ENCODE peak calls at places on chromosomes 3 and 15, in eight cellular contexts. One of them, this sample, is unnamed.

GRCh38 chr3:193605876-193606275 is 12.9 kb downstream of the OPA1 start:
- DNase-seq in brain microvascular endothelial cell: peak; percentile 69
- DNase-seq in GM13976: peak; percentile 30
- DNase-seq in RWPE2: no peak
- DNase-seq in AG10803: peak; percentile 65
- DNase-seq in WTC11: peak; percentile 62
- DNase-seq in mucosa of descending colon: no peak
- DNase-seq in progenitor cell of endocrine pancreas: no peak
- DNase-seq in this sample: no peak

GRCh38 chr3:29416514-29416913 is 135.6 kb downstream of the RBMS3 start:
- DNase-seq in AG10803: peak; percentile 53
- DNase-seq in WTC11: no peak
- DNase-seq in GM13976: no peak
- DNase-seq in mucosa of descending colon: no peak
- DNase-seq in RWPE2: no peak
- DNase-seq in brain microvascular endothelial cell: no peak
- DNase-seq in progenitor cell of endocrine pancreas: no peak
- DNase-seq in this sample: no peak

GRCh38 chr3:197456271-197457091 is 99.3 kb downstream of the BDH1 start:
- DNase-seq in GM13976: peak; percentile 78
- DNase-seq in WTC11: peak; percentile 82
- DNase-seq in RWPE2: peak; percentile 82
- DNase-seq in AG10803: peak; percentile 94
- DNase-seq in progenitor cell of endocrine pancreas: peak; percentile 57
- DNase-seq in mucosa of descending colon: peak; percentile 91
- DNase-seq in brain microvascular endothelial cell: peak; percentile 92
- DNase-seq in this sample: peak; percentile 42

GRCh38 chr3:63576826-63577225 is 75.6 kb upstream of the SNTN start:
- DNase-seq in brain microvascular endothelial cell: no peak
- DNase-seq in WTC11: no peak
- DNase-seq in AG10803: no peak
- DNase-seq in GM13976: no peak
- DNase-seq in mucosa of descending colon: no peak
- DNase-seq in RWPE2: no peak
- DNase-seq in progenitor cell of endocrine pancreas: no peak
- DNase-seq in this sample: no peak

GRCh38 chr3:98901032-98901464 is 447 bp downstream of the DCBLD2 start:
- DNase-seq in GM13976: peak; percentile 62
- DNase-seq in progenitor cell of endocrine pancreas: peak; percentile 30
- DNase-seq in AG10803: peak; percentile 48
- DNase-seq in mucosa of descending colon: peak; percentile 67
- DNase-seq in WTC11: peak; percentile 70
- DNase-seq in RWPE2: peak; percentile 48
- DNase-seq in brain microvascular endothelial cell: peak; percentile 48
- DNase-seq in this sample: peak; percentile 26

GRCh38 chr15:57401546-57401945 is 25.2 kb downstream of the CGNL1 start:
- DNase-seq in progenitor cell of endocrine pancreas: no peak
- DNase-seq in brain microvascular endothelial cell: no peak
- DNase-seq in GM13976: no peak
- DNase-seq in RWPE2: no peak
- DNase-seq in AG10803: peak; percentile 18
- DNase-seq in mucosa of descending colon: no peak
- DNase-seq in WTC11: no peak
- DNase-seq in this sample: no peak

GRCh38 chr3:148879256-148879655 is 14.2 kb downstream of the CPA3 start:
- DNase-seq in AG10803: no peak
- DNase-seq in RWPE2: no peak
- DNase-seq in WTC11: no peak
- DNase-seq in brain microvascular endothelial cell: no peak
- DNase-seq in GM13976: no peak
- DNase-seq in progenitor cell of endocrine pancreas: no peak
- DNase-seq in mucosa of descending colon: no peak
- DNase-seq in this sample: no peak

GRCh38 chr3:188294823-188295487 is 141.0 kb downstream of the LPP start:
- DNase-seq in AG10803: peak; percentile 96
- DNase-seq in brain microvascular endothelial cell: peak; percentile 93
- DNase-seq in progenitor cell of endocrine pancreas: no peak
- DNase-seq in WTC11: no peak
- DNase-seq in mucosa of descending colon: no peak
- DNase-seq in RWPE2: no peak
- DNase-seq in GM13976: no peak
- DNase-seq in this sample: no peak

GRCh38 chr3:168870892-168871291 is 775.2 kb upstream of the GOLIM4 start:
- DNase-seq in mucosa of descending colon: no peak
- DNase-seq in progenitor cell of endocrine pancreas: no peak
- DNase-seq in GM13976: no peak
- DNase-seq in brain microvascular endothelial cell: no peak
- DNase-seq in WTC11: no peak
- DNase-seq in AG10803: no peak
- DNase-seq in RWPE2: no peak
- DNase-seq in this sample: no peak

GRCh38 chr3:178036745-178037144 is 499.5 kb upstream of the KCNMB2 start:
- DNase-seq in GM13976: no peak
- DNase-seq in progenitor cell of endocrine pancreas: no peak
- DNase-seq in AG10803: peak; percentile 89
- DNase-seq in WTC11: no peak
- DNase-seq in mucosa of descending colon: no peak
- DNase-seq in brain microvascular endothelial cell: no peak
- DNase-seq in RWPE2: no peak
- DNase-seq in this sample: no peak

GRCh38 chr3:65170357-65171090 is 482.7 kb upstream of the ADAMTS9 start:
- DNase-seq in RWPE2: no peak
- DNase-seq in brain microvascular endothelial cell: peak; percentile 94
- DNase-seq in WTC11: no peak
- DNase-seq in GM13976: no peak
- DNase-seq in progenitor cell of endocrine pancreas: no peak
- DNase-seq in mucosa of descending colon: peak; percentile 73
- DNase-seq in AG10803: peak; percentile 84
- DNase-seq in this sample: no peak

DNA sequence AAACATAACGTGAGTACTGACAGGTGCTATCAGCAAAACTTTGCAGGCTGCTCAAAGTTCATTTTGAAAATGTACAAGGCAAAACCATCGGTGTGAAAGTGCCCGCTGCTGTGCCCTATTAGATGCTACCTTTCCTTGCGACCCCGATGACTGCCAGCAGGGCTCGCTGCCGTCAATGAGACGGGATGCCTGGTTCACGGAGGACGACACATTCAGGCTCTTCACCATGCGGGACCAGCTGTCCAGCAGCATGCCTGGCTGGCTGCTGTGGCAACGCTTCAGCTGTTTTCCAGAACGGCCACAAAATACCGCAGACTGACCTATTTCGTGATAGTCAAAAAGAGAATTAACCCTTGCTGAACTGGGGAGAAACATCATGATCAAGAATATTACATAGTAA is 92.7 kb upstream of the OCA2 start:
- DNase-seq in RWPE2: no peak
- DNase-seq in WTC11: peak; percentile 34
- DNase-seq in mucosa of descending colon: no peak
- DNase-seq in GM13976: no peak
- DNase-seq in brain microvascular endothelial cell: peak; percentile 66
- DNase-seq in AG10803: peak; percentile 79
- DNase-seq in progenitor cell of endocrine pancreas: no peak
- DNase-seq in this sample: no peak
- TF ChIP-seq CTCF in RWPE2: no peak
- TF ChIP-seq CTCF in WTC11: no peak
- TF ChIP-seq CTCF in mucosa of descending colon: no peak
- TF ChIP-seq CTCF in GM13976: no peak
- TF ChIP-seq CTCF in brain microvascular endothelial cell: peak; percentile 76
- TF ChIP-seq CTCF in AG10803: peak; percentile 66
- TF ChIP-seq CTCF in progenitor cell of endocrine pancreas: peak; percentile 22
- TF ChIP-seq CTCF in this sample: no peak

DNA sequence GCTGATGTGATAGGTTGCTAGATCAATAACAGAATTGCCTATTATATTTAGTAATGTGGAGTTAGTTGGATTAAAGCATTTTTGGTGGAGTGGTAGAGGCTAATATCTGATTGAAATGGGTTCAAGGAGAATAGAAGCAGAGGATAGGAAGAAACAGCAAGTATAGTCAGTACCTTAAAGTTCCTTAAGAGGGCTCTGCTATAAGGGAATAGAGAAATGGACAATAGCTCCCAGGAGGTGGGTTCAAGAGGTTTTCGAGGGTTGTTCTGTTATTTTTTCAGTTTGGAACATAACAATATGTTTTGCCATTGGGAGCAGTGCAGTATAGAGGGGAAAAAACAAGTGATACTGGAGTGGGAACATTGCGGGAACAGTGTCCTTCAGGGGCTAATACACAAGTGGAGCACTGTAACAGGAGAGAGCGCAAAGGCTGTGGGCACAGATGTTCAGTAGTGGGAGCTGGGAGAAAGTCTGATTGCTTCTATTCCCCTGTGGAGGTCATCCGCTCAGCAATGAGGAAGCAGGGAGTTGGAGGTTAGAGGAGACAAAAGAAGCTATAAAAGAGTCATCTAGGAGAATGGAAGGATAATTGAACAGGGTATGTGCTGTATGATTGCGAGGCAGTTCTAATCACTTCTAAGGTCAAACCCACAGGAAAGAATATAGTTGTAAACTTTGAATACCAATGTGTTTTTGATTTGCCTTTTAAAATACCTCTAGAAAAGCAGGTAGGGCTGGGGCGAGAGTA is 3.3 kb downstream of the MRPS11 start:
- DNase-seq in brain microvascular endothelial cell: no peak
- DNase-seq in progenitor cell of endocrine pancreas: no peak
- DNase-seq in mucosa of descending colon: no peak
- DNase-seq in WTC11: no peak
- DNase-seq in GM13976: no peak
- DNase-seq in RWPE2: no peak
- DNase-seq in AG10803: no peak
- DNase-seq in this sample: no peak
- TF ChIP-seq CTCF in brain microvascular endothelial cell: no peak
- TF ChIP-seq CTCF in progenitor cell of endocrine pancreas: no peak
- TF ChIP-seq CTCF in mucosa of descending colon: no peak
- TF ChIP-seq CTCF in WTC11: no peak
- TF ChIP-seq CTCF in GM13976: no peak
- TF ChIP-seq CTCF in RWPE2: peak; percentile 4
- TF ChIP-seq CTCF in AG10803: no peak
- TF ChIP-seq CTCF in this sample: no peak

GRCh38 chr3:112514527-112515128 is 15.4 kb upstream of the BTLA start:
- DNase-seq in brain microvascular endothelial cell: peak; percentile 7
- DNase-seq in WTC11: no peak
- DNase-seq in AG10803: peak; percentile 3
- DNase-seq in mucosa of descending colon: no peak
- DNase-seq in RWPE2: no peak
- DNase-seq in GM13976: peak; percentile 37
- DNase-seq in progenitor cell of endocrine pancreas: no peak
- DNase-seq in this sample: no peak

DNA sequence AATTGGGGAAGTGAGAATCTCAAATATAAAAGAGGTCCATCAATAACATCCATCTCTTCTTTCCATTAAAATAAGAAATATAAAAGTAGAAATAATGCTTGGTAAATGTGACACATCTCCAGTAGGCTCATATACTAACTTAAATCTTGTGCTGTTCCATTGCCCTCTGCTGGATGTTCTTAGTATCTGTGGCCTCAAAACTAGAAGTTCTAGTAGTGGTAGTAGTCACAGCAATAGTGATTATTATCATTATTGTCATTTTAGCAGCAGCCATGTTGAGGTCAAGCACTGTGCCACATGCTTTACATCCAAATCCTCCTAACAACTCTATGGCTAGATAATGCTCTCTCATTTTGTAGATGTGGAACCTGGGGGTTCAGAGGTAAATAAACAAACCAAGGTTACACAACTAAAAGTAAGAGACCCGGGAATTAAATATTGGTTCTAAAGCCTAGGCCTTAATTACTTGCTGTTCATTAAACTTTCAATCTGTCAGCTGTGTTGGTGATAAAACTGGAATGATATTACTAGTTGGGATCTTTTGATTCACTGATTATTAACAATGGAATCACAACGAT is 20.2 kb upstream of the BTLA start:
- DNase-seq in GM13976: peak; percentile 54
- DNase-seq in WTC11: no peak
- DNase-seq in brain microvascular endothelial cell: peak; percentile 90
- DNase-seq in AG10803: peak; percentile 70
- DNase-seq in RWPE2: no peak
- DNase-seq in progenitor cell of endocrine pancreas: no peak
- DNase-seq in mucosa of descending colon: no peak
- DNase-seq in this sample: no peak
- TF ChIP-seq CTCF in GM13976: peak; percentile 59
- TF ChIP-seq CTCF in WTC11: peak; percentile 71
- TF ChIP-seq CTCF in brain microvascular endothelial cell: peak; percentile 72
- TF ChIP-seq CTCF in AG10803: peak; percentile 85
- TF ChIP-seq CTCF in RWPE2: peak; percentile 86
- TF ChIP-seq CTCF in progenitor cell of endocrine pancreas: peak; percentile 82
- TF ChIP-seq CTCF in mucosa of descending colon: peak; percentile 49
- TF ChIP-seq CTCF in this sample: no peak

GRCh38 chr15:41334293-41335120 is 1.8 kb downstream of the NUSAP1 start:
- DNase-seq in WTC11: no peak
- DNase-seq in AG10803: no peak
- DNase-seq in RWPE2: peak; percentile 41
- DNase-seq in brain microvascular endothelial cell: no peak
- DNase-seq in mucosa of descending colon: no peak
- DNase-seq in GM13976: no peak
- DNase-seq in progenitor cell of endocrine pancreas: no peak
- DNase-seq in this sample: no peak
- TF ChIP-seq CTCF in WTC11: no peak
- TF ChIP-seq CTCF in AG10803: no peak
- TF ChIP-seq CTCF in RWPE2: no peak
- TF ChIP-seq CTCF in brain microvascular endothelial cell: no peak
- TF ChIP-seq CTCF in mucosa of descending colon: no peak
- TF ChIP-seq CTCF in GM13976: no peak
- TF ChIP-seq CTCF in progenitor cell of endocrine pancreas: no peak
- TF ChIP-seq CTCF in this sample: no peak

This sample was measured in activated B cell treated with CpG ODN at 0.5 μM for 24 hours.